ENCODE peak calls at places on chromosomes 4 and X, in eight cellular contexts. U, Q, L, Z, I, W, D and R are unnamed samples.

GRCh38 chrX:22486326-22486725 is 213.6 kb downstream of the CBLL2 start:
- DNase-seq in U (peak), I (no peak), Q (no peak), Z (no peak), W (no peak), L (no peak), D (no peak), R (no peak)

GRCh38 chrX:107775734-107776511 is at the start of gene TSC22D3:
- DNase-seq in U (peak), Z (peak), W (peak), L (peak), I (peak), Q (peak), D (peak), R (no peak)

GRCh38 chrX:153649178-153649914 is 2.3 kb downstream of the DUSP9 start:
- DNase-seq in I (no peak), U (no peak), Q (no peak), W (peak), D (no peak), L (peak), Z (peak), R (peak)

GRCh38 chr4:61332671-61333070 is 132.5 kb downstream of the ADGRL3 start:
- DNase-seq in D (no peak), I (no peak), Q (no peak), L (no peak), W (no peak), Z (no peak), U (no peak), R (no peak)

GRCh38 chrX:19889582-19890342 is 2.4 kb upstream of the SH3KBP1 start:
- DNase-seq in L (peak), W (peak), U (no peak), Z (no peak), I (peak), D (no peak), Q (no peak), R (no peak)

GRCh38 chrX:145396612-145397011 is 149.3 kb downstream of the SPANXN1 start:
- DNase-seq in U (no peak), I (no peak), Z (no peak), D (no peak), L (no peak), Q (no peak), W (no peak), R (no peak)

GRCh38 chr4:95232358-95233156 is 316.2 kb downstream of the UNC5C start:
- DNase-seq in U (no peak), I (no peak), Z (no peak), D (peak), L (no peak), Q (peak), W (no peak), R (no peak)

GRCh38 chrX:22073928-22074327 is 41.8 kb downstream of the PHEX start:
- DNase-seq in I (no peak), L (no peak), Z (no peak), W (no peak), Q (no peak), U (no peak), D (no peak), R (no peak)

GRCh38 chrX:86014421-86014820 is 32.9 kb downstream of the CHM start:
- DNase-seq in I (no peak), Z (no peak), Q (no peak), L (no peak), W (no peak), D (no peak), U (no peak), R (no peak)

GRCh38 chrX:41796050-41796449 is 72.1 kb downstream of the GPR82 start:
- DNase-seq in W (no peak), Z (no peak), Q (no peak), D (no peak), L (no peak), I (no peak), U (no peak), R (no peak)

GRCh38 chrX:9503261-9503660 is 38.4 kb downstream of the TBL1X start:
- DNase-seq in D (no peak), U (no peak), Z (no peak), Q (no peak), L (no peak), I (no peak), W (no peak), R (no peak)

GRCh38 chr4:55437356-55437796 is 41.6 kb downstream of the TMEM165 start:
- DNase-seq in Z (no peak), D (no peak), W (no peak), L (no peak), U (no peak), I (no peak), Q (no peak), R (no peak)

GRCh38 chrX:40143001-40143400 is 45.2 kb upstream of the BCOR start:
- DNase-seq in L (no peak), W (no peak), I (no peak), U (no peak), D (no peak), Z (no peak), Q (no peak), R (no peak)

GRCh38 chr4:108628411-108628810 is 8.0 kb downstream of the RPL34 start:
- DNase-seq in D (no peak), I (no peak), Q (no peak), U (no peak), L (no peak), Z (no peak), W (no peak), R (no peak)

GRCh38 chr4:43253511-43253910 is 361.0 kb downstream of the GRXCR1 start:
- DNase-seq in U (no peak), Q (no peak), L (no peak), D (no peak), I (no peak), W (no peak), Z (no peak), R (no peak)

GRCh38 chr4:3304831-3305609 is 12.2 kb downstream of the RGS12 start:
- DNase-seq in D (peak), Q (peak), Z (peak), U (no peak), L (peak), I (no peak), W (no peak), R (peak)

GRCh38 chr4:155854597-155855226 is 11.4 kb downstream of the ASIC5 start:
- DNase-seq in I (no peak), L (no peak), Z (no peak), D (no peak), U (no peak), W (peak), Q (no peak), R (no peak)

GRCh38 chr4:52983563-52984303 is 121.6 kb downstream of the RASL11B start:
- DNase-seq in Z (no peak), L (no peak), D (no peak), W (peak), U (peak), I (no peak), Q (peak), R (no peak)